ENCODE peak calls at places on chromosomes 2 and 18, in ten cellular contexts. One of them, this sample, is unnamed.

GRCh38 chr2:234495801-234496441 is 960 bp downstream of the ARL4C start:
- DNase-seq in HCT116: no peak
- DNase-seq in neural progenitor cell: peak; percentile 55
- DNase-seq in CD8-positive, alpha-beta T cell: peak; percentile 45
- DNase-seq in endothelial cell of umbilical vein: peak; percentile 54
- DNase-seq in tibial artery: no peak
- DNase-seq in pancreas: peak; percentile 68
- DNase-seq in IMR-90: peak; percentile 32
- DNase-seq in tibial nerve: no peak
- DNase-seq in prostate gland: peak; percentile 25
- DNase-seq in this sample: peak; percentile 59

GRCh38 chr2:26670171-26670570 is 22.4 kb upstream of the KCNK3 start:
- DNase-seq in HCT116: no peak
- DNase-seq in neural progenitor cell: no peak
- DNase-seq in CD8-positive, alpha-beta T cell: no peak
- DNase-seq in endothelial cell of umbilical vein: no peak
- DNase-seq in tibial artery: peak; percentile 43
- DNase-seq in pancreas: no peak
- DNase-seq in IMR-90: peak; percentile 56
- DNase-seq in tibial nerve: no peak
- DNase-seq in prostate gland: no peak
- DNase-seq in this sample: no peak

GRCh38 chr2:34447097-34447496 is 848.0 kb upstream of the FAM98A start:
- DNase-seq in HCT116: no peak
- DNase-seq in neural progenitor cell: peak; percentile 53
- DNase-seq in CD8-positive, alpha-beta T cell: no peak
- DNase-seq in endothelial cell of umbilical vein: no peak
- DNase-seq in tibial artery: no peak
- DNase-seq in pancreas: no peak
- DNase-seq in IMR-90: no peak
- DNase-seq in tibial nerve: no peak
- DNase-seq in prostate gland: no peak
- DNase-seq in this sample: no peak

GRCh38 chr2:46045888-46046287 is 251.3 kb upstream of the EPAS1 start:
- DNase-seq in HCT116: no peak
- DNase-seq in neural progenitor cell: no peak
- DNase-seq in CD8-positive, alpha-beta T cell: no peak
- DNase-seq in endothelial cell of umbilical vein: peak; percentile 89
- DNase-seq in tibial artery: no peak
- DNase-seq in pancreas: no peak
- DNase-seq in IMR-90: no peak
- DNase-seq in tibial nerve: no peak
- DNase-seq in prostate gland: no peak
- DNase-seq in this sample: no peak

GRCh38 chr2:178152033-178152432 is 39.8 kb downstream of the RBM45 start:
- DNase-seq in HCT116: no peak
- DNase-seq in neural progenitor cell: no peak
- DNase-seq in CD8-positive, alpha-beta T cell: no peak
- DNase-seq in endothelial cell of umbilical vein: no peak
- DNase-seq in tibial artery: no peak
- DNase-seq in pancreas: no peak
- DNase-seq in IMR-90: peak; percentile 25
- DNase-seq in tibial nerve: no peak
- DNase-seq in prostate gland: no peak
- DNase-seq in this sample: no peak

GRCh38 chr2:132009874-132010521 is 151.8 kb downstream of the ANKRD30BL start:
- DNase-seq in HCT116: no peak
- DNase-seq in neural progenitor cell: peak; percentile 32
- DNase-seq in CD8-positive, alpha-beta T cell: no peak
- DNase-seq in endothelial cell of umbilical vein: no peak
- DNase-seq in tibial artery: no peak
- DNase-seq in pancreas: peak; percentile 54
- DNase-seq in IMR-90: no peak
- DNase-seq in tibial nerve: no peak
- DNase-seq in prostate gland: no peak
- DNase-seq in this sample: no peak

GRCh38 chr18:7452331-7452730 is 114.8 kb upstream of the PTPRM start:
- DNase-seq in HCT116: peak; percentile 1
- DNase-seq in neural progenitor cell: peak; percentile 73
- DNase-seq in CD8-positive, alpha-beta T cell: no peak
- DNase-seq in endothelial cell of umbilical vein: peak; percentile 32
- DNase-seq in tibial artery: no peak
- DNase-seq in pancreas: peak; percentile 66
- DNase-seq in IMR-90: peak; percentile 4
- DNase-seq in tibial nerve: no peak
- DNase-seq in prostate gland: no peak
- DNase-seq in this sample: no peak

GRCh38 chr2:200247494-200247893 is 59.0 kb upstream of the SPATS2L start:
- DNase-seq in HCT116: no peak
- DNase-seq in neural progenitor cell: no peak
- DNase-seq in CD8-positive, alpha-beta T cell: no peak
- DNase-seq in endothelial cell of umbilical vein: no peak
- DNase-seq in tibial artery: no peak
- DNase-seq in pancreas: no peak
- DNase-seq in IMR-90: peak; percentile 88
- DNase-seq in tibial nerve: no peak
- DNase-seq in prostate gland: no peak
- DNase-seq in this sample: no peak

GRCh38 chr2:3768960-3769765 is 65.8 kb downstream of the DCDC2C start:
- DNase-seq in HCT116: no peak
- DNase-seq in neural progenitor cell: no peak
- DNase-seq in CD8-positive, alpha-beta T cell: no peak
- DNase-seq in endothelial cell of umbilical vein: no peak
- DNase-seq in tibial artery: no peak
- DNase-seq in pancreas: no peak
- DNase-seq in IMR-90: no peak
- DNase-seq in tibial nerve: no peak
- DNase-seq in prostate gland: no peak
- DNase-seq in this sample: no peak

GRCh38 chr2:70463997-70464396 is 89.6 kb downstream of the TGFA start:
- DNase-seq in HCT116: no peak
- DNase-seq in neural progenitor cell: no peak
- DNase-seq in CD8-positive, alpha-beta T cell: no peak
- DNase-seq in endothelial cell of umbilical vein: no peak
- DNase-seq in tibial artery: no peak
- DNase-seq in pancreas: no peak
- DNase-seq in IMR-90: no peak
- DNase-seq in tibial nerve: no peak
- DNase-seq in prostate gland: no peak
- DNase-seq in this sample: no peak

GRCh38 chr2:21021430-21021829 is 22.4 kb downstream of the APOB start:
- DNase-seq in HCT116: no peak
- DNase-seq in neural progenitor cell: no peak
- DNase-seq in CD8-positive, alpha-beta T cell: no peak
- DNase-seq in endothelial cell of umbilical vein: no peak
- DNase-seq in tibial artery: no peak
- DNase-seq in pancreas: no peak
- DNase-seq in IMR-90: no peak
- DNase-seq in tibial nerve: no peak
- DNase-seq in prostate gland: no peak
- DNase-seq in this sample: no peak

GRCh38 chr18:50594931-50595330 is 35.0 kb downstream of the MAPK4 start:
- DNase-seq in HCT116: no peak
- DNase-seq in neural progenitor cell: no peak
- DNase-seq in CD8-positive, alpha-beta T cell: no peak
- DNase-seq in endothelial cell of umbilical vein: no peak
- DNase-seq in tibial artery: no peak
- DNase-seq in pancreas: no peak
- DNase-seq in IMR-90: no peak
- DNase-seq in tibial nerve: no peak
- DNase-seq in prostate gland: no peak
- DNase-seq in this sample: no peak

GRCh38 chr2:209005371-209005770 is 418.5 kb upstream of the MAP2 start:
- DNase-seq in HCT116: no peak
- DNase-seq in neural progenitor cell: no peak
- DNase-seq in CD8-positive, alpha-beta T cell: no peak
- DNase-seq in endothelial cell of umbilical vein: no peak
- DNase-seq in tibial artery: no peak
- DNase-seq in pancreas: no peak
- DNase-seq in IMR-90: no peak
- DNase-seq in tibial nerve: no peak
- DNase-seq in prostate gland: no peak
- DNase-seq in this sample: no peak

GRCh38 chr2:9463698-9464034 is 10.7 kb upstream of the IAH1 start:
- DNase-seq in HCT116: no peak
- DNase-seq in neural progenitor cell: no peak
- DNase-seq in CD8-positive, alpha-beta T cell: no peak
- DNase-seq in endothelial cell of umbilical vein: no peak
- DNase-seq in tibial artery: no peak
- DNase-seq in pancreas: no peak
- DNase-seq in IMR-90: peak; percentile 69
- DNase-seq in tibial nerve: no peak
- DNase-seq in prostate gland: no peak
- DNase-seq in this sample: no peak

GRCh38 chr2:25606892-25607291 is 66.5 kb downstream of the DTNB start:
- DNase-seq in HCT116: no peak
- DNase-seq in neural progenitor cell: peak; percentile 28
- DNase-seq in CD8-positive, alpha-beta T cell: no peak
- DNase-seq in endothelial cell of umbilical vein: peak; percentile 55
- DNase-seq in tibial artery: no peak
- DNase-seq in pancreas: no peak
- DNase-seq in IMR-90: peak; percentile 41
- DNase-seq in tibial nerve: no peak
- DNase-seq in prostate gland: no peak
- DNase-seq in this sample: no peak

GRCh38 chr2:133241231-133241575 is 327.1 kb downstream of the NCKAP5 start:
- DNase-seq in HCT116: no peak
- DNase-seq in neural progenitor cell: no peak
- DNase-seq in CD8-positive, alpha-beta T cell: no peak
- DNase-seq in endothelial cell of umbilical vein: no peak
- DNase-seq in tibial artery: no peak
- DNase-seq in pancreas: no peak
- DNase-seq in IMR-90: peak; percentile 91
- DNase-seq in tibial nerve: no peak
- DNase-seq in prostate gland: no peak
- DNase-seq in this sample: no peak

GRCh38 chr2:9327873-9328352 is 95.4 kb downstream of the ITGB1BP1 start:
- DNase-seq in HCT116: no peak
- DNase-seq in neural progenitor cell: no peak
- DNase-seq in CD8-positive, alpha-beta T cell: no peak
- DNase-seq in endothelial cell of umbilical vein: peak; percentile 87
- DNase-seq in tibial artery: no peak
- DNase-seq in pancreas: no peak
- DNase-seq in IMR-90: peak; percentile 54
- DNase-seq in tibial nerve: no peak
- DNase-seq in prostate gland: no peak
- DNase-seq in this sample: no peak

GRCh38 chr2:186255823-186256222 is 230.2 kb upstream of the ZC3H15 start:
- DNase-seq in HCT116: no peak
- DNase-seq in neural progenitor cell: no peak
- DNase-seq in CD8-positive, alpha-beta T cell: no peak
- DNase-seq in endothelial cell of umbilical vein: peak; percentile 19
- DNase-seq in tibial artery: no peak
- DNase-seq in pancreas: no peak
- DNase-seq in IMR-90: no peak
- DNase-seq in tibial nerve: no peak
- DNase-seq in prostate gland: no peak
- DNase-seq in this sample: no peak

GRCh38 chr18:50194623-50195532 is at the start of gene MYO5B:
- DNase-seq in HCT116: peak; percentile 42
- DNase-seq in neural progenitor cell: peak; percentile 92
- DNase-seq in CD8-positive, alpha-beta T cell: peak; percentile 30
- DNase-seq in endothelial cell of umbilical vein: no peak
- DNase-seq in tibial artery: no peak
- DNase-seq in pancreas: peak; percentile 95
- DNase-seq in IMR-90: no peak
- DNase-seq in tibial nerve: no peak
- DNase-seq in prostate gland: peak; percentile 79
- DNase-seq in this sample: peak; percentile 27

GRCh38 chr2:162579169-162579568 is 235.2 kb downstream of the GCA start:
- DNase-seq in HCT116: no peak
- DNase-seq in neural progenitor cell: peak; percentile 33
- DNase-seq in CD8-positive, alpha-beta T cell: no peak
- DNase-seq in endothelial cell of umbilical vein: no peak
- DNase-seq in tibial artery: no peak
- DNase-seq in pancreas: no peak
- DNase-seq in IMR-90: no peak
- DNase-seq in tibial nerve: no peak
- DNase-seq in prostate gland: no peak
- DNase-seq in this sample: no peak
- TF ChIP-seq CTCF in HCT116: no peak
- TF ChIP-seq CTCF in neural progenitor cell: peak; percentile 34
- TF ChIP-seq CTCF in CD8-positive, alpha-beta T cell: no peak
- TF ChIP-seq CTCF in endothelial cell of umbilical vein: no peak
- TF ChIP-seq CTCF in tibial artery: no peak
- TF ChIP-seq CTCF in pancreas: no peak
- TF ChIP-seq CTCF in IMR-90: no peak
- TF ChIP-seq CTCF in tibial nerve: no peak
- TF ChIP-seq CTCF in prostate gland: no peak
- TF ChIP-seq CTCF in this sample: no peak

GRCh38 chr2:239380831-239381708 is 19.8 kb downstream of the HDAC4 start:
- DNase-seq in HCT116: no peak
- DNase-seq in neural progenitor cell: no peak
- DNase-seq in CD8-positive, alpha-beta T cell: peak; percentile 67
- DNase-seq in endothelial cell of umbilical vein: peak; percentile 80
- DNase-seq in tibial artery: no peak
- DNase-seq in pancreas: no peak
- DNase-seq in IMR-90: no peak
- DNase-seq in tibial nerve: no peak
- DNase-seq in prostate gland: no peak
- DNase-seq in this sample: no peak
- H3K4me3 ChIP-seq in HCT116: no peak overlapping the region
- H3K4me3 ChIP-seq in neural progenitor cell: no peak overlapping the region
- H3K4me3 ChIP-seq in CD8-positive, alpha-beta T cell: peak overlapping the region; percentile 26
- H3K4me3 ChIP-seq in endothelial cell of umbilical vein: peak overlapping the region; percentile 31
- H3K4me3 ChIP-seq in tibial artery: no peak overlapping the region
- H3K4me3 ChIP-seq in pancreas: no peak overlapping the region
- H3K4me3 ChIP-seq in IMR-90: no peak overlapping the region
- H3K4me3 ChIP-seq in tibial nerve: peak overlapping the region; percentile 22
- H3K4me3 ChIP-seq in prostate gland: no peak overlapping the region
- H3K4me3 ChIP-seq in this sample: peak overlapping the region; percentile 15

DNA sequence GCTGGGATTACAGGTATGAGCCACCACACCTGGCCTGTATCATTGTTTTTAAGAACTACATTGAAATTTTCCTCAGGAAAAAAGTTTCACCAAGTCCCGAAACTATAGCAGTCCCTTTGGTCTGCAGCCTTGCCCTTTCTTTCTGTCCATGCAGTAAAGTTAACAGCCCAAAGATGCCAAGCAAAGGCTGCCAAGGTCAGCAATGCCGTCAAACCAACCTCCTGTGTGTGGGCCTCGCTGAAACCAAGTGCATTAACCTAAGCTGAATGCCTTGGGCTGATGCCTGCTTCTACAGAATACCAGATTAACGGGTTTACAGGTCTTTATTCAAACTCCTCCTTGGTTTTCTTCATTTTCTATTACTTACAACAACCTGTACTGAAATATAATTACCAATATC is 73.1 kb downstream of the EIF5B start:
- DNase-seq in HCT116: no peak
- DNase-seq in neural progenitor cell: no peak
- DNase-seq in CD8-positive, alpha-beta T cell: no peak
- DNase-seq in endothelial cell of umbilical vein: no peak
- DNase-seq in tibial artery: no peak
- DNase-seq in pancreas: no peak
- DNase-seq in IMR-90: no peak
- DNase-seq in tibial nerve: no peak
- DNase-seq in prostate gland: no peak
- DNase-seq in this sample: no peak
- H3K27ac ChIP-seq in HCT116: no peak overlapping the region
- H3K27ac ChIP-seq in neural progenitor cell: no peak overlapping the region
- H3K27ac ChIP-seq in CD8-positive, alpha-beta T cell: no peak overlapping the region
- H3K27ac ChIP-seq in endothelial cell of umbilical vein: no peak overlapping the region
- H3K27ac ChIP-seq in tibial artery: no peak overlapping the region
- H3K27ac ChIP-seq in pancreas: no peak overlapping the region
- H3K27ac ChIP-seq in IMR-90: no peak overlapping the region
- H3K27ac ChIP-seq in tibial nerve: no peak overlapping the region
- H3K27ac ChIP-seq in prostate gland: no peak overlapping the region
- H3K27ac ChIP-seq in this sample: no peak overlapping the region

GRCh38 chr18:23710068-23710527 is 20.8 kb downstream of the LAMA3 start:
- DNase-seq in HCT116: peak; percentile 48
- DNase-seq in neural progenitor cell: no peak
- DNase-seq in CD8-positive, alpha-beta T cell: no peak
- DNase-seq in endothelial cell of umbilical vein: no peak
- DNase-seq in tibial artery: no peak
- DNase-seq in pancreas: no peak
- DNase-seq in IMR-90: peak; percentile 20
- DNase-seq in tibial nerve: no peak
- DNase-seq in prostate gland: no peak
- DNase-seq in this sample: no peak
- TF ChIP-seq CTCF in HCT116: no peak
- TF ChIP-seq CTCF in neural progenitor cell: no peak
- TF ChIP-seq CTCF in CD8-positive, alpha-beta T cell: no peak
- TF ChIP-seq CTCF in endothelial cell of umbilical vein: no peak
- TF ChIP-seq CTCF in tibial artery: no peak
- TF ChIP-seq CTCF in pancreas: no peak
- TF ChIP-seq CTCF in IMR-90: no peak
- TF ChIP-seq CTCF in tibial nerve: no peak
- TF ChIP-seq CTCF in prostate gland: no peak
- TF ChIP-seq CTCF in this sample: no peak